ENCODE peak calls at places on chromosomes 4 and X, in ten cellular contexts. One of them, this sample, is unnamed.

GRCh38 chr4:149029056-149029651 is 586.9 kb upstream of the NR3C2 start:
- DNase-seq in CD8-positive, alpha-beta T cell: no peak
- DNase-seq in lower leg skin: no peak
- DNase-seq in Karpas-422: no peak
- DNase-seq in pancreas: no peak
- DNase-seq in iPS DF 6.9: no peak
- DNase-seq in IMR-90: peak
- DNase-seq in fibroblast of lung: no peak
- DNase-seq in effector memory CD4-positive, alpha-beta T cell: no peak
- DNase-seq in neural progenitor cell: no peak
- DNase-seq in this sample: no peak

GRCh38 chr4:154738426-154738825 is 5.4 kb upstream of the LRAT start:
- DNase-seq in fibroblast of lung: peak
- DNase-seq in IMR-90: no peak
- DNase-seq in iPS DF 6.9: no peak
- DNase-seq in pancreas: no peak
- DNase-seq in CD8-positive, alpha-beta T cell: no peak
- DNase-seq in Karpas-422: no peak
- DNase-seq in lower leg skin: no peak
- DNase-seq in effector memory CD4-positive, alpha-beta T cell: no peak
- DNase-seq in neural progenitor cell: peak
- DNase-seq in this sample: no peak

GRCh38 chr4:80070880-80071620 is 2.0 kb downstream of the ANTXR2 start:
- DNase-seq in CD8-positive, alpha-beta T cell: no peak
- DNase-seq in fibroblast of lung: peak
- DNase-seq in pancreas: no peak
- DNase-seq in Karpas-422: no peak
- DNase-seq in IMR-90: peak
- DNase-seq in iPS DF 6.9: no peak
- DNase-seq in lower leg skin: no peak
- DNase-seq in effector memory CD4-positive, alpha-beta T cell: no peak
- DNase-seq in neural progenitor cell: no peak
- DNase-seq in this sample: no peak

GRCh38 chr4:95087657-95088455 is 330.1 kb downstream of the BMPR1B start:
- DNase-seq in IMR-90: peak
- DNase-seq in pancreas: no peak
- DNase-seq in effector memory CD4-positive, alpha-beta T cell: no peak
- DNase-seq in neural progenitor cell: no peak
- DNase-seq in CD8-positive, alpha-beta T cell: no peak
- DNase-seq in iPS DF 6.9: no peak
- DNase-seq in lower leg skin: no peak
- DNase-seq in Karpas-422: no peak
- DNase-seq in fibroblast of lung: peak
- DNase-seq in this sample: no peak

GRCh38 chrX:144334577-144334976 is 450.7 kb downstream of the UBE2NL start:
- DNase-seq in pancreas: no peak
- DNase-seq in lower leg skin: no peak
- DNase-seq in neural progenitor cell: peak
- DNase-seq in CD8-positive, alpha-beta T cell: no peak
- DNase-seq in iPS DF 6.9: no peak
- DNase-seq in Karpas-422: peak
- DNase-seq in fibroblast of lung: no peak
- DNase-seq in IMR-90: no peak
- DNase-seq in effector memory CD4-positive, alpha-beta T cell: no peak
- DNase-seq in this sample: no peak

GRCh38 chrX:51643377-51643776 is 24.7 kb upstream of the CENPVL3 start:
- DNase-seq in Karpas-422: no peak
- DNase-seq in lower leg skin: no peak
- DNase-seq in effector memory CD4-positive, alpha-beta T cell: no peak
- DNase-seq in neural progenitor cell: no peak
- DNase-seq in CD8-positive, alpha-beta T cell: no peak
- DNase-seq in fibroblast of lung: no peak
- DNase-seq in pancreas: no peak
- DNase-seq in IMR-90: no peak
- DNase-seq in iPS DF 6.9: no peak
- DNase-seq in this sample: no peak

GRCh38 chr4:71772592-71772991 is 11.3 kb downstream of the GC start:
- DNase-seq in iPS DF 6.9: no peak
- DNase-seq in Karpas-422: peak
- DNase-seq in effector memory CD4-positive, alpha-beta T cell: no peak
- DNase-seq in fibroblast of lung: no peak
- DNase-seq in lower leg skin: no peak
- DNase-seq in IMR-90: no peak
- DNase-seq in pancreas: no peak
- DNase-seq in neural progenitor cell: no peak
- DNase-seq in CD8-positive, alpha-beta T cell: no peak
- DNase-seq in this sample: no peak

GRCh38 chr4:158670975-158671664 is 567 bp downstream of the C4orf46 start:
- DNase-seq in effector memory CD4-positive, alpha-beta T cell: peak
- DNase-seq in lower leg skin: peak
- DNase-seq in CD8-positive, alpha-beta T cell: peak
- DNase-seq in Karpas-422: peak
- DNase-seq in neural progenitor cell: peak
- DNase-seq in pancreas: peak
- DNase-seq in iPS DF 6.9: no peak
- DNase-seq in fibroblast of lung: peak
- DNase-seq in IMR-90: peak
- DNase-seq in this sample: peak

GRCh38 chrX:114675365-114675764 is 91.5 kb downstream of the HTR2C start:
- DNase-seq in effector memory CD4-positive, alpha-beta T cell: no peak
- DNase-seq in lower leg skin: no peak
- DNase-seq in CD8-positive, alpha-beta T cell: no peak
- DNase-seq in Karpas-422: no peak
- DNase-seq in IMR-90: no peak
- DNase-seq in pancreas: no peak
- DNase-seq in iPS DF 6.9: no peak
- DNase-seq in fibroblast of lung: peak
- DNase-seq in neural progenitor cell: no peak
- DNase-seq in this sample: no peak

GRCh38 chr4:145954924-145955339 is 16.3 kb upstream of the ZNF827 start:
- DNase-seq in IMR-90: peak
- DNase-seq in CD8-positive, alpha-beta T cell: no peak
- DNase-seq in Karpas-422: peak
- DNase-seq in fibroblast of lung: peak
- DNase-seq in pancreas: no peak
- DNase-seq in neural progenitor cell: no peak
- DNase-seq in effector memory CD4-positive, alpha-beta T cell: no peak
- DNase-seq in lower leg skin: no peak
- DNase-seq in iPS DF 6.9: no peak
- DNase-seq in this sample: no peak

GRCh38 chr4:5980436-5981155 is 37.6 kb downstream of the C4orf50 start:
- DNase-seq in IMR-90: no peak
- DNase-seq in lower leg skin: no peak
- DNase-seq in fibroblast of lung: peak
- DNase-seq in pancreas: no peak
- DNase-seq in Karpas-422: no peak
- DNase-seq in neural progenitor cell: no peak
- DNase-seq in effector memory CD4-positive, alpha-beta T cell: no peak
- DNase-seq in CD8-positive, alpha-beta T cell: no peak
- DNase-seq in iPS DF 6.9: no peak
- DNase-seq in this sample: no peak

GRCh38 chr4:12852338-12853307 is 631.5 kb downstream of the RAB28 start:
- DNase-seq in IMR-90: peak
- DNase-seq in CD8-positive, alpha-beta T cell: no peak
- DNase-seq in fibroblast of lung: peak
- DNase-seq in lower leg skin: no peak
- DNase-seq in neural progenitor cell: peak
- DNase-seq in pancreas: no peak
- DNase-seq in Karpas-422: peak
- DNase-seq in effector memory CD4-positive, alpha-beta T cell: no peak
- DNase-seq in iPS DF 6.9: peak
- DNase-seq in this sample: no peak

GRCh38 chrX:78759081-78759480 is 11.6 kb downstream of the LPAR4 start:
- DNase-seq in IMR-90: no peak
- DNase-seq in iPS DF 6.9: no peak
- DNase-seq in effector memory CD4-positive, alpha-beta T cell: no peak
- DNase-seq in pancreas: no peak
- DNase-seq in lower leg skin: no peak
- DNase-seq in CD8-positive, alpha-beta T cell: no peak
- DNase-seq in neural progenitor cell: no peak
- DNase-seq in Karpas-422: no peak
- DNase-seq in fibroblast of lung: no peak
- DNase-seq in this sample: no peak

GRCh38 chr4:177511611-177512010 is 69.4 kb upstream of the AGA start:
- DNase-seq in pancreas: no peak
- DNase-seq in neural progenitor cell: no peak
- DNase-seq in IMR-90: no peak
- DNase-seq in effector memory CD4-positive, alpha-beta T cell: no peak
- DNase-seq in iPS DF 6.9: no peak
- DNase-seq in Karpas-422: no peak
- DNase-seq in fibroblast of lung: no peak
- DNase-seq in CD8-positive, alpha-beta T cell: no peak
- DNase-seq in lower leg skin: peak
- DNase-seq in this sample: no peak

GRCh38 chr4:2281575-2282343 is 19.9 kb upstream of the MXD4 start:
- DNase-seq in fibroblast of lung: no peak
- DNase-seq in CD8-positive, alpha-beta T cell: peak
- DNase-seq in neural progenitor cell: no peak
- DNase-seq in Karpas-422: peak
- DNase-seq in effector memory CD4-positive, alpha-beta T cell: peak
- DNase-seq in pancreas: peak
- DNase-seq in IMR-90: no peak
- DNase-seq in iPS DF 6.9: no peak
- DNase-seq in lower leg skin: no peak
- DNase-seq in this sample: peak

DNA sequence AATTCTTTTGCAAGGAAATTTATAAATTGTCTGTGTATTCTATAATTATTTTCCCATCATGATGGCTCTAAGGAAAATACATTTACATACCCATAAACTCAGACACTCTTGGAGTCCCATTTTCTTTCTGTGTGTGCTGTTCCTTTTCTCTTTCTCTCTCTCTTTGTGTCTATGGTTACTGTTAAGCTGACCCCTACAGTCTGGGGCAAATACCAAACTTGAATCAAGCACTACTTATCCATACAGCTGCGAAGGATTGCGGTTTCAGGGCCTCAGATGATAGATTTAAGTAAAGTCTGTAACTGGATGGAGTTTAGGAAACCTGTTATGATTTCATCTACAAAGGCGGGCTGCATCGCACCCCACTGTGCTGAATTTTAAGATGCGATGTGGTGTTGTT is 150.2 kb downstream of the SHROOM3 start:
- DNase-seq in lower leg skin: no peak
- DNase-seq in CD8-positive, alpha-beta T cell: no peak
- DNase-seq in neural progenitor cell: peak
- DNase-seq in IMR-90: peak
- DNase-seq in iPS DF 6.9: no peak
- DNase-seq in Karpas-422: no peak
- DNase-seq in pancreas: no peak
- DNase-seq in effector memory CD4-positive, alpha-beta T cell: no peak
- DNase-seq in fibroblast of lung: peak
- DNase-seq in this sample: no peak
- H3K4me3 ChIP-seq in lower leg skin: no peak
- H3K4me3 ChIP-seq in CD8-positive, alpha-beta T cell: no peak
- H3K4me3 ChIP-seq in neural progenitor cell: peak
- H3K4me3 ChIP-seq in IMR-90: no peak
- H3K4me3 ChIP-seq in iPS DF 6.9: no peak
- H3K4me3 ChIP-seq in Karpas-422: no peak
- H3K4me3 ChIP-seq in pancreas: no peak
- H3K4me3 ChIP-seq in effector memory CD4-positive, alpha-beta T cell: no peak
- H3K4me3 ChIP-seq in fibroblast of lung: no peak
- H3K4me3 ChIP-seq in this sample: no peak

GRCh38 chr4:182738283-182739047 is 178.7 kb downstream of the DCTD start:
- DNase-seq in IMR-90: peak
- DNase-seq in lower leg skin: no peak
- DNase-seq in Karpas-422: no peak
- DNase-seq in pancreas: no peak
- DNase-seq in neural progenitor cell: no peak
- DNase-seq in effector memory CD4-positive, alpha-beta T cell: no peak
- DNase-seq in CD8-positive, alpha-beta T cell: no peak
- DNase-seq in fibroblast of lung: peak
- DNase-seq in iPS DF 6.9: no peak
- DNase-seq in this sample: no peak

GRCh38 chr4:182730791-182731190 is 186.4 kb downstream of the DCTD start:
- DNase-seq in IMR-90: no peak
- DNase-seq in fibroblast of lung: no peak
- DNase-seq in iPS DF 6.9: no peak
- DNase-seq in CD8-positive, alpha-beta T cell: no peak
- DNase-seq in pancreas: no peak
- DNase-seq in neural progenitor cell: no peak
- DNase-seq in effector memory CD4-positive, alpha-beta T cell: no peak
- DNase-seq in Karpas-422: no peak
- DNase-seq in lower leg skin: no peak
- DNase-seq in this sample: no peak

GRCh38 chr4:182741054-182741453 is 176.1 kb downstream of the DCTD start:
- DNase-seq in IMR-90: no peak
- DNase-seq in Karpas-422: no peak
- DNase-seq in fibroblast of lung: no peak
- DNase-seq in pancreas: no peak
- DNase-seq in CD8-positive, alpha-beta T cell: no peak
- DNase-seq in effector memory CD4-positive, alpha-beta T cell: no peak
- DNase-seq in neural progenitor cell: no peak
- DNase-seq in iPS DF 6.9: no peak
- DNase-seq in lower leg skin: no peak
- DNase-seq in this sample: no peak

DNA sequence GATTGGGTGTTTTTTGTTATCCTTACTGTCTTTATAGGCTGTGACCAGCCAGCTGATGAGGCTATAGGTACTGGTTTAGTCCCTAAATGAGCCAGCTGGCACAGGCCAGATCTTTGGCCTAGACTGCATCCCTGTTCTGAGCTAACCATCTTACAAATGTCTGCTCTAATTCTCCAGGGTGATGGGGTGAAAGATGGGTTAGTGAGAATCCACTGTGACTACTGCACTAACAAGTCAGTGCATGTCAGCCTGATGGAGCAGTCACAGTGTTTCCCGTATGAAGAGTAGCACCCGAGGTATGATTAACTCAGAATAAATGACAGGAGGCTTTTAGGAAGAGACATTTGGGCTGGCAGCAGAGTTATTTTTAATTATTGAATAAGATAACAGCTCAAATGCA is 181.0 kb downstream of the DCTD start:
- DNase-seq in IMR-90: no peak
- DNase-seq in effector memory CD4-positive, alpha-beta T cell: no peak
- DNase-seq in lower leg skin: no peak
- DNase-seq in pancreas: no peak
- DNase-seq in Karpas-422: no peak
- DNase-seq in CD8-positive, alpha-beta T cell: no peak
- DNase-seq in fibroblast of lung: no peak
- DNase-seq in iPS DF 6.9: no peak
- DNase-seq in neural progenitor cell: no peak
- DNase-seq in this sample: no peak
- H3K4me3 ChIP-seq in IMR-90: no peak
- H3K4me3 ChIP-seq in effector memory CD4-positive, alpha-beta T cell: no peak
- H3K4me3 ChIP-seq in lower leg skin: no peak
- H3K4me3 ChIP-seq in pancreas: no peak
- H3K4me3 ChIP-seq in Karpas-422: no peak
- H3K4me3 ChIP-seq in CD8-positive, alpha-beta T cell: no peak
- H3K4me3 ChIP-seq in fibroblast of lung: no peak
- H3K4me3 ChIP-seq in iPS DF 6.9: no peak
- H3K4me3 ChIP-seq in neural progenitor cell: no peak
- H3K4me3 ChIP-seq in this sample: no peak

GRCh38 chrX:4754878-4755604 is 1041.6 kb upstream of the PRKX start:
- DNase-seq in lower leg skin: no peak
- DNase-seq in effector memory CD4-positive, alpha-beta T cell: no peak
- DNase-seq in IMR-90: no peak
- DNase-seq in pancreas: no peak
- DNase-seq in iPS DF 6.9: no peak
- DNase-seq in CD8-positive, alpha-beta T cell: no peak
- DNase-seq in Karpas-422: no peak
- DNase-seq in fibroblast of lung: no peak
- DNase-seq in neural progenitor cell: no peak
- DNase-seq in this sample: no peak
- H3K4me3 ChIP-seq in lower leg skin: no peak
- H3K4me3 ChIP-seq in effector memory CD4-positive, alpha-beta T cell: no peak
- H3K4me3 ChIP-seq in IMR-90: no peak
- H3K4me3 ChIP-seq in pancreas: no peak
- H3K4me3 ChIP-seq in iPS DF 6.9: no peak
- H3K4me3 ChIP-seq in CD8-positive, alpha-beta T cell: no peak
- H3K4me3 ChIP-seq in Karpas-422: no peak
- H3K4me3 ChIP-seq in fibroblast of lung: no peak
- H3K4me3 ChIP-seq in neural progenitor cell: no peak
- H3K4me3 ChIP-seq in this sample: no peak

GRCh38 chrX:104253567-104254441 is 929 bp downstream of the ESX1 start:
- DNase-seq in neural progenitor cell: peak
- DNase-seq in iPS DF 6.9: no peak
- DNase-seq in lower leg skin: no peak
- DNase-seq in CD8-positive, alpha-beta T cell: no peak
- DNase-seq in Karpas-422: no peak
- DNase-seq in pancreas: peak
- DNase-seq in fibroblast of lung: no peak
- DNase-seq in IMR-90: no peak
- DNase-seq in effector memory CD4-positive, alpha-beta T cell: no peak
- DNase-seq in this sample: no peak
- H3K4me3 ChIP-seq in neural progenitor cell: peak
- H3K4me3 ChIP-seq in iPS DF 6.9: peak
- H3K4me3 ChIP-seq in lower leg skin: no peak
- H3K4me3 ChIP-seq in CD8-positive, alpha-beta T cell: no peak
- H3K4me3 ChIP-seq in Karpas-422: no peak
- H3K4me3 ChIP-seq in pancreas: no peak
- H3K4me3 ChIP-seq in fibroblast of lung: no peak
- H3K4me3 ChIP-seq in IMR-90: no peak
- H3K4me3 ChIP-seq in effector memory CD4-positive, alpha-beta T cell: no peak
- H3K4me3 ChIP-seq in this sample: no peak